ENCODE peak calls at places on chromosome 22, in six cellular contexts. B is CD8-positive, alpha-beta T cell; Y is epithelial cell of esophagus; Q is lower lobe of right lung; U is esophagus muscularis mucosa; F is PC-3. E is an unnamed sample.
A peak's percentile ranks its signal among the peaks of the same experiment; 100 is the strongest.

GRCh38 chr22:32728291-32728690 is 73.2 kb upstream of the TIMP3 start:
- DNase-seq in U (no peak), B (no peak), Y (no peak), F (no peak), Q (no peak), E (no peak)

GRCh38 chr22:46726066-46726985 is 11.7 kb downstream of the CERK start:
- DNase-seq in B (no peak), U (no peak), Y (no peak), Q (no peak), F (no peak), E (no peak)

GRCh38 chr22:36982136-36982535 is 37.1 kb downstream of the TST start:
- DNase-seq in F (no peak), B (no peak), Y (no peak), Q (no peak), U (no peak), E (no peak)

GRCh38 chr22:41579997-41580355 is 9.7 kb downstream of the PMM1 start:
- DNase-seq in B (no peak), F (no peak), U (no peak), Q (no peak), Y (no peak), E (no peak)

GRCh38 chr22:21079493-21079892 is 33.7 kb downstream of the LRRC74B start:
- DNase-seq in B (no peak), U (no peak), Y (no peak), F (no peak), Q (no peak), E (no peak)

GRCh38 chr22:35149149-35149548 is 83.2 kb downstream of the ISX start:
- DNase-seq in B (no peak), F (no peak), Q (no peak), U (no peak), Y (no peak), E (no peak)

GRCh38 chr22:37262346-37262745 is 18.3 kb upstream of the RAC2 start:
- DNase-seq in Y (no peak), U (no peak), Q (peak; percentile 4), B (no peak), F (no peak), E (no peak)

GRCh38 chr22:35538801-35539321 is 1.8 kb upstream of the RASD2 start:
- DNase-seq in F (peak; percentile 64), U (no peak), Y (peak; percentile 45), B (no peak), Q (no peak), E (no peak)

GRCh38 chr22:49349841-49350381 is 477.8 kb downstream of the BRD1 start:
- DNase-seq in F (no peak), Q (peak; percentile 36), B (no peak), Y (no peak), U (no peak), E (no peak)

GRCh38 chr22:43152355-43153071 is 1.2 kb downstream of the TSPO start:
- DNase-seq in U (no peak), F (peak; percentile 68), B (peak; percentile 52), Y (peak; percentile 80), Q (peak; percentile 91), E (no peak)

GRCh38 chr22:29964777-29965176 is 81.8 kb downstream of the MTMR3 start:
- DNase-seq in F (no peak), B (no peak), Y (no peak), U (no peak), Q (no peak), E (no peak)

GRCh38 chr22:19870153-19871022 is 15.7 kb upstream of the GNB1L start:
- DNase-seq in Q (peak; percentile 38), F (no peak), Y (no peak), B (no peak), U (no peak), E (no peak)

GRCh38 chr22:42158456-42159132 is 28.0 kb upstream of the CYP2D6 start:
- DNase-seq in U (no peak), Y (no peak), B (no peak), Q (no peak), F (no peak), E (no peak)

GRCh38 chr22:50482107-50483074 is 1.0 kb downstream of the ADM2 start:
- DNase-seq in Q (no peak), B (no peak), U (no peak), Y (no peak), F (no peak), E (no peak)

GRCh38 chr22:19770349-19771220 is 10.0 kb downstream of the TBX1 start:
- DNase-seq in F (no peak), Y (no peak), Q (no peak), B (no peak), U (no peak), E (no peak)

GRCh38 chr22:32574397-32574796 is 99.8 kb downstream of the FBXO7 start:
- DNase-seq in Q (no peak), F (no peak), B (no peak), Y (peak; percentile 18), U (no peak), E (no peak)

GRCh38 chr22:37148031-37148651 is 1.6 kb downstream of the IL2RB start:
- DNase-seq in F (no peak), Q (no peak), B (no peak), U (no peak), Y (no peak), E (no peak)

GRCh38 chr22:47056776-47057470 is 294.5 kb downstream of the TBC1D22A start:
- DNase-seq in Y (no peak), U (no peak), Q (peak; percentile 28), F (no peak), B (no peak), E (no peak)

GRCh38 chr22:42116848-42117424 is 13.7 kb downstream of the CYP2D6 start:
- DNase-seq in U (no peak), Y (no peak), F (no peak), B (no peak), Q (peak; percentile 67), E (no peak)

GRCh38 chr22:22692707-22693530 is 48.5 kb downstream of the GGTLC2 start:
- DNase-seq in B (peak; percentile 46), Q (no peak), U (no peak), Y (peak; percentile 13), F (peak; percentile 83), E (peak; percentile 50)

GRCh38 chr22:43884600-43885318 is 7.1 kb downstream of the PNPLA5 start:
- DNase-seq in F (peak; percentile 54), U (no peak), B (peak; percentile 16), Q (peak; percentile 65), Y (peak; percentile 54), E (no peak)

GRCh38 chr22:29977107-29977506 is 94.1 kb downstream of the MTMR3 start:
- DNase-seq in Q (no peak), Y (no peak), F (no peak), B (no peak), U (no peak), E (no peak)

GRCh38 chr22:36086170-36086490 is 57.5 kb upstream of the RBFOX2 start:
- DNase-seq in Q (no peak), F (peak; percentile 41), U (no peak), B (no peak), Y (peak; percentile 54), E (no peak)

GRCh38 chr22:42078469-42079318 is 806 bp upstream of the SMDT1 start:
- DNase-seq in B (no peak), Y (no peak), U (no peak), Q (peak; percentile 60), F (no peak), E (no peak)

GRCh38 chr22:27405672-27406388 is 395.7 kb downstream of the MN1 start:
- DNase-seq in Q (peak; percentile 60), F (peak; percentile 68), U (no peak), Y (peak; percentile 65), B (no peak), E (no peak)

GRCh38 chr22:19844423-19845368 is 10.0 kb downstream of the GNB1L start:
- DNase-seq in Y (peak; percentile 51), Q (peak; percentile 82), U (no peak), B (no peak), F (peak; percentile 15), E (no peak)

GRCh38 chr22:33895444-33895843 is 24.8 kb downstream of the LARGE1 start:
- DNase-seq in F (no peak), Y (no peak), B (no peak), Q (no peak), U (no peak), E (no peak)
- TF ChIP-seq CTCF in F (no peak), Y (no peak), B (no peak), Q (no peak), U (no peak), E (no peak)

GRCh38 chr22:16609548-16610261 is 17.1 kb upstream of the CCT8L2 start:
- DNase-seq in F (no peak), U (no peak), B (no peak), Q (no peak), Y (no peak), E (no peak)
- H3K4me3 ChIP-seq in F (no peak overlapping the region), U (peak overlapping the region; percentile 42), B (no peak overlapping the region), Q (peak overlapping the region; percentile 21), Y (peak overlapping the region; percentile 5), E (peak overlapping the region; percentile 37)

GRCh38 chr22:45190473-45190872 is 26.7 kb downstream of the NUP50 start:
- DNase-seq in F (no peak), B (no peak), U (no peak), Y (no peak), Q (no peak), E (no peak)

GRCh38 chr22:45194686-45195085 is 31.0 kb downstream of the NUP50 start:
- DNase-seq in Y (no peak), B (no peak), F (no peak), U (no peak), Q (peak; percentile 29), E (no peak)

GRCh38 chr22:45195616-45196015 is 31.9 kb downstream of the NUP50 start:
- DNase-seq in B (no peak), Y (no peak), Q (no peak), F (no peak), U (no peak), E (no peak)

GRCh38 chr22:45196308-45196707 is 32.6 kb downstream of the NUP50 start:
- DNase-seq in U (no peak), F (no peak), Q (peak; percentile 32), Y (no peak), B (no peak), E (no peak)

GRCh38 chr22:45192701-45193187 is 29.0 kb downstream of the NUP50 start:
- DNase-seq in B (no peak), U (no peak), Y (no peak), F (no peak), Q (no peak), E (no peak)
- TF ChIP-seq CTCF in B (no peak), U (no peak), Y (no peak), F (no peak), Q (no peak), E (no peak)

GRCh38 chr22:17770180-17771077 is 3.8 kb downstream of the BID start:
- DNase-seq in B (no peak), U (no peak), Y (no peak), F (no peak), Q (no peak), E (no peak)
- H3K4me3 ChIP-seq in B (no peak overlapping the region), U (no peak overlapping the region), Y (no peak overlapping the region), F (no peak overlapping the region), Q (no peak overlapping the region), E (no peak overlapping the region)